ENCODE peak calls at places on chromosome 10, in nine cellular contexts. One of them, this sample, is unnamed.

GRCh38 chr10:92855560-92855959 is 7.2 kb downstream of the EXOC6 start:
- DNase-seq in body of pancreas: no peak
- DNase-seq in lung: no peak
- DNase-seq in tibial artery: no peak
- DNase-seq in NB4: no peak
- DNase-seq in adrenal gland: no peak
- DNase-seq in progenitor cell of endocrine pancreas: no peak
- DNase-seq in neural progenitor cell: no peak
- DNase-seq in HCT116: no peak
- DNase-seq in this sample: no peak

GRCh38 chr10:25639646-25640045 is 294.4 kb upstream of the MYO3A start:
- DNase-seq in lung: no peak
- DNase-seq in HCT116: no peak
- DNase-seq in adrenal gland: no peak
- DNase-seq in neural progenitor cell: no peak
- DNase-seq in tibial artery: no peak
- DNase-seq in progenitor cell of endocrine pancreas: no peak
- DNase-seq in body of pancreas: no peak
- DNase-seq in NB4: no peak
- DNase-seq in this sample: no peak

GRCh38 chr10:100897976-100898375 is 14.8 kb upstream of the SLF2 start:
- DNase-seq in body of pancreas: no peak
- DNase-seq in HCT116: no peak
- DNase-seq in tibial artery: no peak
- DNase-seq in NB4: no peak
- DNase-seq in lung: no peak
- DNase-seq in adrenal gland: no peak
- DNase-seq in progenitor cell of endocrine pancreas: no peak
- DNase-seq in neural progenitor cell: no peak
- DNase-seq in this sample: no peak

GRCh38 chr10:76429642-76430041 is 998.2 kb downstream of the LRMDA start:
- DNase-seq in HCT116: no peak
- DNase-seq in adrenal gland: no peak
- DNase-seq in body of pancreas: no peak
- DNase-seq in tibial artery: no peak
- DNase-seq in NB4: no peak
- DNase-seq in neural progenitor cell: no peak
- DNase-seq in progenitor cell of endocrine pancreas: no peak
- DNase-seq in lung: no peak
- DNase-seq in this sample: no peak

GRCh38 chr10:50882540-50882983 is 2.9 kb downstream of the A1CF start:
- DNase-seq in adrenal gland: no peak
- DNase-seq in progenitor cell of endocrine pancreas: no peak
- DNase-seq in NB4: no peak
- DNase-seq in neural progenitor cell: no peak
- DNase-seq in tibial artery: no peak
- DNase-seq in lung: no peak
- DNase-seq in body of pancreas: peak
- DNase-seq in HCT116: no peak
- DNase-seq in this sample: no peak

GRCh38 chr10:35372329-35372728 is 36.0 kb downstream of the CCNY start:
- DNase-seq in progenitor cell of endocrine pancreas: no peak
- DNase-seq in HCT116: no peak
- DNase-seq in adrenal gland: peak
- DNase-seq in tibial artery: no peak
- DNase-seq in NB4: peak
- DNase-seq in lung: peak
- DNase-seq in neural progenitor cell: no peak
- DNase-seq in body of pancreas: peak
- DNase-seq in this sample: no peak

GRCh38 chr10:116254422-116255152 is 18.4 kb downstream of the GFRA1 start:
- DNase-seq in lung: no peak
- DNase-seq in HCT116: no peak
- DNase-seq in body of pancreas: no peak
- DNase-seq in tibial artery: no peak
- DNase-seq in progenitor cell of endocrine pancreas: no peak
- DNase-seq in adrenal gland: no peak
- DNase-seq in neural progenitor cell: peak
- DNase-seq in NB4: no peak
- DNase-seq in this sample: no peak

GRCh38 chr10:116251602-116252395 is 21.2 kb downstream of the GFRA1 start:
- DNase-seq in neural progenitor cell: no peak
- DNase-seq in adrenal gland: no peak
- DNase-seq in NB4: no peak
- DNase-seq in lung: no peak
- DNase-seq in HCT116: no peak
- DNase-seq in progenitor cell of endocrine pancreas: no peak
- DNase-seq in body of pancreas: peak
- DNase-seq in tibial artery: no peak
- DNase-seq in this sample: no peak

GRCh38 chr10:88819290-88819689 is 16.8 kb downstream of the LIPM start:
- DNase-seq in HCT116: no peak
- DNase-seq in tibial artery: no peak
- DNase-seq in neural progenitor cell: no peak
- DNase-seq in lung: no peak
- DNase-seq in adrenal gland: no peak
- DNase-seq in body of pancreas: no peak
- DNase-seq in NB4: no peak
- DNase-seq in progenitor cell of endocrine pancreas: no peak
- DNase-seq in this sample: no peak

GRCh38 chr10:3784510-3785250 is at the start of gene KLF6:
- DNase-seq in lung: no peak
- DNase-seq in neural progenitor cell: peak
- DNase-seq in NB4: no peak
- DNase-seq in adrenal gland: no peak
- DNase-seq in progenitor cell of endocrine pancreas: peak
- DNase-seq in tibial artery: peak
- DNase-seq in body of pancreas: peak
- DNase-seq in HCT116: no peak
- DNase-seq in this sample: no peak

GRCh38 chr10:93904901-93905300 is 11.1 kb downstream of the SLC35G1 start:
- DNase-seq in lung: no peak
- DNase-seq in tibial artery: no peak
- DNase-seq in adrenal gland: no peak
- DNase-seq in neural progenitor cell: no peak
- DNase-seq in NB4: no peak
- DNase-seq in HCT116: no peak
- DNase-seq in body of pancreas: peak
- DNase-seq in progenitor cell of endocrine pancreas: no peak
- DNase-seq in this sample: no peak

GRCh38 chr10:89114846-89115625 is 92.1 kb downstream of the CH25H start:
- DNase-seq in tibial artery: no peak
- DNase-seq in NB4: no peak
- DNase-seq in neural progenitor cell: no peak
- DNase-seq in progenitor cell of endocrine pancreas: no peak
- DNase-seq in HCT116: no peak
- DNase-seq in adrenal gland: no peak
- DNase-seq in body of pancreas: no peak
- DNase-seq in lung: no peak
- DNase-seq in this sample: no peak

GRCh38 chr10:34641913-34642558 is 173.1 kb downstream of the PARD3 start:
- DNase-seq in neural progenitor cell: no peak
- DNase-seq in adrenal gland: no peak
- DNase-seq in lung: no peak
- DNase-seq in progenitor cell of endocrine pancreas: no peak
- DNase-seq in NB4: no peak
- DNase-seq in HCT116: no peak
- DNase-seq in tibial artery: no peak
- DNase-seq in body of pancreas: no peak
- DNase-seq in this sample: no peak

GRCh38 chr10:119198438-119198837 is 8.9 kb upstream of the GRK5 start:
- DNase-seq in tibial artery: peak
- DNase-seq in NB4: peak
- DNase-seq in neural progenitor cell: peak
- DNase-seq in adrenal gland: no peak
- DNase-seq in body of pancreas: peak
- DNase-seq in HCT116: no peak
- DNase-seq in lung: no peak
- DNase-seq in progenitor cell of endocrine pancreas: no peak
- DNase-seq in this sample: no peak
- TF ChIP-seq CTCF in tibial artery: no peak
- TF ChIP-seq CTCF in NB4: peak
- TF ChIP-seq CTCF in neural progenitor cell: peak
- TF ChIP-seq CTCF in adrenal gland: no peak
- TF ChIP-seq CTCF in body of pancreas: no peak
- TF ChIP-seq CTCF in HCT116: peak
- TF ChIP-seq CTCF in lung: no peak
- TF ChIP-seq CTCF in progenitor cell of endocrine pancreas: peak
- TF ChIP-seq CTCF in this sample: peak

DNA sequence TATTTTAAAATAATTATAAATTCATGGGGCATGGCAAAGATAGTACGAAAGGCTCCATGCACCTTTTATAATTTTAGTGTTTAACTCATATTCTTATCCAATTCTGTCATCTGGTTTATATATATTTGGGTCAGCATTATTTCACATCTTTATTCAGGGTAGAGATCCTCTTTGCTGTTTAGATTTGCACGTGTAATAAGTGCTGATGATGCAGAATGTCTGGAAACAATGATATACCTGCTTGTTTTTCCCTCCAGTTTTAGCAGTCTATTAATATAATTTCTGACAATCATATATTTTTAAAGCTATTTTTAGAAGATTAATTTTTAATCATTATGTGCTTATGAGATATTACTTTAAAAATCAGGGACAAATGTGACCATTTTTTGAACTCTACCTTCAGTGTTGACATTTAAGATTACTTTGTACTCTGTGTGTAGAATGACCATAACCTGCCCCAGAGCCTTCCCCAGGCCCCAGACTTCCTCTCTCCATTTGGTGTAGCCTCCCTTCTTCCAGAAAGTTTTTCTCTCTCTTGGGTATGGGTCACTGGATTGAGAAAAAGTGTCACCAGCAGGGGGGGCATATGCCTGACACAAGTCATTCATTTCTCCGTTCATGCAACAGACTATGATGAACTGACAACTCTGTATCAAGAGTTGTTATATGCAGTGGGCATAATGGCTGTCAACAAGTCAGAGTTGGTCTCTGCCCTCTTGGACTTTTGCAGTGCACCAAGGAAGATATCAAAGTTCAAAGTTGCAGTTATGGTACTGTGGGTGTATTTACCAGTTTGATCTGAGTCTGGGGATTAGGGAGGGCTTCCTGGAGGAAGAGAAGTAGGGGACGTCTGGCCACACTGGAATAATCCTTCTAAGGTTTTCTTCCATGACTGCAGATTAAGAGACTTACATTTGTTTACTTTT is 192.6 kb upstream of the CCDC6 start:
- DNase-seq in NB4: peak
- DNase-seq in tibial artery: no peak
- DNase-seq in HCT116: peak
- DNase-seq in adrenal gland: no peak
- DNase-seq in body of pancreas: no peak
- DNase-seq in progenitor cell of endocrine pancreas: no peak
- DNase-seq in lung: no peak
- DNase-seq in neural progenitor cell: peak
- DNase-seq in this sample: no peak
- TF ChIP-seq CTCF in NB4: peak
- TF ChIP-seq CTCF in tibial artery: peak
- TF ChIP-seq CTCF in HCT116: peak
- TF ChIP-seq CTCF in adrenal gland: no peak
- TF ChIP-seq CTCF in body of pancreas: no peak
- TF ChIP-seq CTCF in progenitor cell of endocrine pancreas: peak
- TF ChIP-seq CTCF in lung: no peak
- TF ChIP-seq CTCF in neural progenitor cell: peak
- TF ChIP-seq CTCF in this sample: peak

GRCh38 chr10:61732635-61733278 is 70.0 kb downstream of the CABCOCO1 start:
- DNase-seq in body of pancreas: no peak
- DNase-seq in lung: no peak
- DNase-seq in progenitor cell of endocrine pancreas: no peak
- DNase-seq in neural progenitor cell: no peak
- DNase-seq in HCT116: no peak
- DNase-seq in NB4: no peak
- DNase-seq in adrenal gland: no peak
- DNase-seq in tibial artery: no peak
- DNase-seq in this sample: no peak

GRCh38 chr10:61730671-61731070 is 67.9 kb downstream of the CABCOCO1 start:
- DNase-seq in tibial artery: no peak
- DNase-seq in progenitor cell of endocrine pancreas: no peak
- DNase-seq in body of pancreas: no peak
- DNase-seq in adrenal gland: no peak
- DNase-seq in lung: no peak
- DNase-seq in neural progenitor cell: no peak
- DNase-seq in NB4: no peak
- DNase-seq in HCT116: no peak
- DNase-seq in this sample: no peak

GRCh38 chr10:61731638-61732037 is 68.9 kb downstream of the CABCOCO1 start:
- DNase-seq in neural progenitor cell: no peak
- DNase-seq in HCT116: no peak
- DNase-seq in progenitor cell of endocrine pancreas: no peak
- DNase-seq in NB4: no peak
- DNase-seq in tibial artery: no peak
- DNase-seq in body of pancreas: no peak
- DNase-seq in lung: no peak
- DNase-seq in adrenal gland: no peak
- DNase-seq in this sample: no peak

GRCh38 chr10:61735879-61736278 is 73.2 kb downstream of the CABCOCO1 start:
- DNase-seq in progenitor cell of endocrine pancreas: no peak
- DNase-seq in HCT116: no peak
- DNase-seq in body of pancreas: no peak
- DNase-seq in adrenal gland: no peak
- DNase-seq in NB4: no peak
- DNase-seq in tibial artery: no peak
- DNase-seq in lung: no peak
- DNase-seq in neural progenitor cell: no peak
- DNase-seq in this sample: no peak

DNA sequence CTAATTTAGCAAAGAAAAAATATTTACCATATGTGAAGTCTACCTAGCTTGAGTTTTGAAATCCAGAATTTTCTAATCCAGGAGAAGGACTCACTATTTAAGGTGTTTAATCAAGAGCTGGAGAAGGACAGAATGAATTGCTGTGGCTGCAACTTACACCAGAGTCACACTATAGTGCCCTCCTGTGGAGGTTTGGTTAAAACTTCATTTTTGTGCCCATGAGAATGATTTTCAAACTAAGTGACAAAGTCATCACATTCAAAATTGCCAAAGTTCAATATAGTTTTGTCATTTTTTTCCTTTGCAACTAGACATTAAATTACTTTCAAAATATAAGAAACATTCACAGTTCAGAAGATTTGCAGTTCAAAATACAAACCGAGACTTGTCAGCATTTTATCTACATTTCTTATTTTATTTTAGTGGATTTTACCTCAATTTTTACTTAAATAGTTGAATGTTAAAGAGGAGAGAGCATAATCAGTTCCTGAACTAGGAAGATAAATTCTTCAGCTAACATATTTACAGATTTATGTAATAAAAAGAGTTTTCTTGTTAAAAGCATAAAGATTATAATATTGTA is 70.7 kb downstream of the CABCOCO1 start:
- DNase-seq in NB4: peak
- DNase-seq in tibial artery: no peak
- DNase-seq in lung: no peak
- DNase-seq in HCT116: peak
- DNase-seq in adrenal gland: peak
- DNase-seq in neural progenitor cell: peak
- DNase-seq in body of pancreas: peak
- DNase-seq in progenitor cell of endocrine pancreas: peak
- DNase-seq in this sample: no peak
- TF ChIP-seq CTCF in NB4: peak
- TF ChIP-seq CTCF in tibial artery: peak
- TF ChIP-seq CTCF in lung: peak
- TF ChIP-seq CTCF in HCT116: peak
- TF ChIP-seq CTCF in adrenal gland: peak
- TF ChIP-seq CTCF in neural progenitor cell: peak
- TF ChIP-seq CTCF in body of pancreas: peak
- TF ChIP-seq CTCF in progenitor cell of endocrine pancreas: peak
- TF ChIP-seq CTCF in this sample: peak

GRCh38 chr10:83222832-83223742 is 916.2 kb upstream of the GHITM start:
- DNase-seq in progenitor cell of endocrine pancreas: no peak
- DNase-seq in tibial artery: no peak
- DNase-seq in lung: no peak
- DNase-seq in neural progenitor cell: peak
- DNase-seq in HCT116: no peak
- DNase-seq in NB4: no peak
- DNase-seq in body of pancreas: no peak
- DNase-seq in adrenal gland: no peak
- DNase-seq in this sample: no peak
- TF ChIP-seq CTCF in progenitor cell of endocrine pancreas: no peak
- TF ChIP-seq CTCF in tibial artery: no peak
- TF ChIP-seq CTCF in lung: no peak
- TF ChIP-seq CTCF in neural progenitor cell: no peak
- TF ChIP-seq CTCF in HCT116: no peak
- TF ChIP-seq CTCF in NB4: no peak
- TF ChIP-seq CTCF in body of pancreas: no peak
- TF ChIP-seq CTCF in adrenal gland: no peak
- TF ChIP-seq CTCF in this sample: no peak